ENCODE peak calls at places on chromosomes 11 and 22, in eight cellular contexts. B is lower lobe of right lung, L is HepG2, X is endodermal cell, I is endothelial cell of umbilical vein, Y is keratinocyte, T is sigmoid colon, W is IMR-90. U is an unnamed sample.
A peak's percentile ranks its signal among the peaks of the same experiment; 100 is the strongest.

GRCh38 chr11:120184946-120185677 is 25.7 kb upstream of the OAF start:
- DNase-seq in L (peak; percentile 93), W (peak; percentile 48), Y (no peak), I (no peak), T (peak; percentile 92), B (no peak), X (peak; percentile 46), U (no peak)

GRCh38 chr22:50507421-50507990 is at the start of gene LMF2:
- DNase-seq in I (peak; percentile 76), T (peak; percentile 94), X (peak; percentile 99), Y (no peak), B (peak; percentile 94), L (peak; percentile 56), W (no peak), U (no peak)

GRCh38 chr11:65224939-65225283 is 36.9 kb upstream of the POLA2 start:
- DNase-seq in X (peak; percentile 89), W (peak; percentile 79), B (peak; percentile 76), L (no peak), Y (no peak), I (peak; percentile 48), T (peak; percentile 84), U (no peak)

GRCh38 chr11:73334244-73335203 is 26.4 kb downstream of the ARHGEF17 start:
- DNase-seq in I (peak; percentile 93), W (peak; percentile 91), X (peak; percentile 77), L (peak; percentile 45), B (no peak), Y (no peak), T (peak; percentile 97), U (peak; percentile 67)

GRCh38 chr11:18253222-18253621 is 4.8 kb upstream of the SAA2 start:
- DNase-seq in I (no peak), T (no peak), W (no peak), X (peak; percentile 14), Y (no peak), L (no peak), B (no peak), U (no peak)

GRCh38 chr11:120652705-120653335 is 141.3 kb downstream of the GRIK4 start:
- DNase-seq in B (no peak), Y (no peak), I (no peak), X (no peak), L (no peak), T (no peak), W (peak; percentile 13), U (peak; percentile 9)

GRCh38 chr11:121889931-121890330 is 226.1 kb downstream of the BLID start:
- DNase-seq in I (no peak), L (no peak), B (no peak), Y (peak; percentile 15), X (no peak), T (no peak), W (peak; percentile 73), U (no peak)

GRCh38 chr22:24402460-24403192 is 24.8 kb upstream of the ADORA2A start:
- DNase-seq in L (peak; percentile 24), X (no peak), T (peak; percentile 89), Y (peak; percentile 28), W (peak; percentile 94), I (peak; percentile 97), B (no peak), U (peak; percentile 48)

GRCh38 chr11:130937051-130937450 is 20.8 kb upstream of the SNX19 start:
- DNase-seq in Y (no peak), T (no peak), L (no peak), I (no peak), W (no peak), X (no peak), B (no peak), U (no peak)

GRCh38 chr22:48186121-48186790 is 1423.8 kb downstream of the TBC1D22A start:
- DNase-seq in L (no peak), W (no peak), Y (no peak), T (no peak), I (no peak), B (no peak), X (no peak), U (no peak)

GRCh38 chr11:77884186-77884828 is 63.4 kb downstream of the AAMDC start:
- DNase-seq in B (no peak), T (no peak), Y (no peak), L (no peak), I (no peak), X (no peak), W (peak; percentile 85), U (peak; percentile 18)

GRCh38 chr22:45529966-45530575 is 27.4 kb downstream of the FBLN1 start:
- DNase-seq in L (no peak), B (no peak), T (no peak), W (peak; percentile 94), X (no peak), I (no peak), Y (no peak), U (no peak)

GRCh38 chr22:40511604-40512003 is 124.9 kb downstream of the MRTFA start:
- DNase-seq in I (no peak), B (no peak), X (no peak), Y (no peak), W (no peak), T (no peak), L (no peak), U (no peak)

GRCh38 chr11:38791346-38791961 is 2193.4 kb upstream of the RAG2 start:
- DNase-seq in B (no peak), L (peak; percentile 54), X (peak; percentile 60), W (peak; percentile 58), T (no peak), I (peak; percentile 51), Y (no peak), U (peak; percentile 60)

GRCh38 chr11:4161305-4161704 is 66.7 kb downstream of the RRM1 start:
- DNase-seq in X (no peak), W (no peak), L (no peak), I (no peak), T (no peak), B (no peak), Y (no peak), U (no peak)

GRCh38 chr11:73047773-73048371 is 94.2 kb downstream of the FCHSD2 start:
- DNase-seq in X (no peak), T (no peak), L (no peak), Y (no peak), I (peak; percentile 34), B (no peak), W (no peak), U (no peak)

GRCh38 chr11:68282141-68282860 is 10.5 kb upstream of the C11orf24 start:
- DNase-seq in L (no peak), B (peak; percentile 39), W (no peak), X (no peak), Y (peak; percentile 53), I (no peak), T (no peak), U (no peak)

GRCh38 chr11:75527938-75528845 is 2.5 kb upstream of the GDPD5 start:
- DNase-seq in L (no peak), Y (no peak), B (no peak), X (no peak), W (no peak), T (no peak), I (no peak), U (no peak)

GRCh38 chr11:11292839-11293238 is 60.2 kb downstream of the CSNK2A3 start:
- DNase-seq in I (no peak), X (no peak), L (no peak), Y (no peak), T (peak; percentile 41), W (no peak), B (no peak), U (no peak)

GRCh38 chr11:19868871-19869270 is 156.2 kb downstream of the NAV2 start:
- DNase-seq in W (peak; percentile 20), I (no peak), Y (no peak), B (no peak), L (no peak), T (no peak), X (no peak), U (peak; percentile 49)

GRCh38 chr11:116312560-116313340 is 460.0 kb downstream of the BUD13 start:
- DNase-seq in T (peak; percentile 93), W (no peak), L (no peak), Y (no peak), B (peak; percentile 89), X (no peak), I (peak; percentile 83), U (peak; percentile 40)

GRCh38 chr11:115213007-115213406 is 291.2 kb downstream of the CADM1 start:
- DNase-seq in Y (no peak), T (no peak), I (no peak), X (peak; percentile 74), B (no peak), W (no peak), L (no peak), U (no peak)

GRCh38 chr11:79182794-79183193 is 258.0 kb downstream of the TENM4 start:
- DNase-seq in I (no peak), W (peak; percentile 97), X (no peak), T (no peak), Y (no peak), B (no peak), L (no peak), U (no peak)

DNA sequence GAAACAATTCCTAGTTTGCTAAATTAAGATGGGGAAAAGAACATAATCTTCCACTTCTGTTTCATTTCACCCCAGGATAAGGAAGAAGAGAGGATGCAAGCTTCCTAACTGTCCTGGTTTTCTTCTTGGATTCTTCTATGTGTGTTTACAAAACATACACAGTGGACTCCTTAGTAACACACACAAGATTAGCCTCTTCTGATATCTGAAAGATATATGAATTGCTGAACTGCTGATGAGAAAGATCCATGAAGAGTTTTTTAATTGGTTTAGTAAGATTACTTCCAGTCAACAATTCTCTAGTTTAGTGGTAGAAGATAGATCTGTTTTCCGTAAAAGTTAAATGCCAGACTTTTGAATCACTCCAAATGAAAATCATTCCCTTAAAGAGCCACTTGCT is 86.8 kb downstream of the WT1 start:
- DNase-seq in B (no peak), Y (no peak), I (no peak), T (no peak), W (no peak), L (no peak), X (no peak), U (no peak)
- H3K9me3 ChIP-seq in B (no peaks in the 10 kb centered on the region), Y (no peaks in the 10 kb centered on the region), I (no peaks in the 10 kb centered on the region), T (no peaks in the 10 kb centered on the region), W (no peaks in the 10 kb centered on the region), L (no peaks in the 10 kb centered on the region), X (no peaks in the 10 kb centered on the region), U (no peaks in the 10 kb centered on the region)

DNA sequence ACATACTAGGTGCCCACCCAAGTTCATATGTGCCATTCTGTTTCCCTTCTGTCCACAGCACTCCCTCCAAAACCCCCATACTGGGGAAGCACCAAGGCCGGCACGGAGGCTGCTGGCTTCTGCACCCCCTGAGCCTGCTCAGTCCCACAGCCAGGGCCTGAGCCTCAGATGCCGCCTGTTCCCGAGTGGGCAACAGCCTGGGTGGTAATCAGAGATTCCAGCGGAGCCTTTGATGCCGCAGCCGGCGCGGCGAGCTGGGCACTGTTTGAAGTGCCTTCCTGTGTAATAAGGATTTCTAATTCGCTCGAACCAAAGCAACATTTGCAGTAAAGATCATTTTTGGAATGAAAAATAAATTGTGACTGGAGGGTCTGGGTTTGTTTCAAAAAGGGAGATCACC is 460.3 kb downstream of the SOX6 start:
- DNase-seq in L (no peak), Y (no peak), T (no peak), W (no peak), I (no peak), X (no peak), B (no peak), U (no peak)
- H3K27ac ChIP-seq in L (no peak overlapping the region), Y (no peak overlapping the region), T (no peak overlapping the region), W (no peak overlapping the region), I (no peak overlapping the region), X (no peak overlapping the region), B (no peak overlapping the region), U (no peak overlapping the region)

GRCh38 chr22:37568448-37569008 is 8.2 kb downstream of the CDC42EP1 start:
- DNase-seq in I (no peak), Y (no peak), T (no peak), X (no peak), B (no peak), L (no peak), W (no peak), U (no peak)
- H3K4me1 ChIP-seq in I (peaks cover 29% of the 10 kb centered on the region), Y (peaks cover 52% of the 10 kb centered on the region), T (peaks cover 40% of the 10 kb centered on the region), X (peaks cover 46% of the 10 kb centered on the region), B (peaks cover 70% of the 10 kb centered on the region), L (peaks cover 77% of the 10 kb centered on the region), W (peaks cover 16% of the 10 kb centered on the region), U (peaks cover under 1% of the 10 kb centered on the region)

GRCh38 chr22:49448546-49448945 is 379.1 kb downstream of the BRD1 start:
- DNase-seq in B (no peak), X (peak; percentile 41), Y (no peak), I (no peak), W (no peak), L (no peak), T (no peak), U (no peak)
- H3K9me3 ChIP-seq in B (no peaks in the 10 kb centered on the region), X (no peaks in the 10 kb centered on the region), Y (peaks cover 13% of the 10 kb centered on the region), I (peaks cover 7% of the 10 kb centered on the region), W (peaks cover 53% of the 10 kb centered on the region), L (no peaks in the 10 kb centered on the region), T (no peaks in the 10 kb centered on the region), U (no peaks in the 10 kb centered on the region)